ENCODE peak calls at places on chromosomes 6 and 20, in ten cellular contexts. P, T, N, E, J, S, C, D, A and W are unnamed samples.

GRCh38 chr6:111427341-111428116 is 55.5 kb downstream of the REV3L start:
- DNase-seq in P (peak), E (peak), D (peak), A (no peak), S (no peak), C (peak), J (no peak), T (peak), N (peak), W (no peak)

GRCh38 chr20:32354592-32355416 is 3.3 kb upstream of the ASXL1 start:
- DNase-seq in A (no peak), S (no peak), C (no peak), T (peak), D (peak), N (peak), P (peak), J (no peak), E (peak), W (no peak)

GRCh38 chr6:19999319-20000191 is 162.4 kb downstream of the ID4 start:
- DNase-seq in S (no peak), D (peak), A (peak), C (peak), T (peak), E (peak), P (no peak), J (no peak), N (peak), W (no peak)

GRCh38 chr20:44610313-44610965 is 28.1 kb downstream of the PKIG start:
- DNase-seq in D (no peak), P (no peak), C (peak), E (no peak), T (no peak), N (no peak), A (no peak), S (no peak), J (no peak), W (no peak)

GRCh38 chr20:32070282-32070681 is 18.2 kb downstream of the HCK start:
- DNase-seq in P (no peak), D (no peak), E (no peak), T (no peak), J (no peak), A (no peak), N (no peak), S (no peak), C (no peak), W (no peak)

GRCh38 chr6:119237177-119237715 is 112.3 kb downstream of the MAN1A1 start:
- DNase-seq in J (no peak), C (no peak), N (no peak), P (no peak), E (no peak), T (no peak), S (no peak), A (no peak), D (peak), W (no peak)

GRCh38 chr6:7417684-7418083 is 28.1 kb downstream of the RIOK1 start:
- DNase-seq in T (peak), S (no peak), A (no peak), J (no peak), N (no peak), E (peak), P (peak), C (no peak), D (no peak), W (no peak)

GRCh38 chr6:119148102-119148824 is 69.8 kb upstream of the FAM184A start:
- DNase-seq in D (peak), S (peak), P (peak), A (peak), J (peak), N (no peak), T (peak), C (peak), E (peak), W (peak)

GRCh38 chr20:24587384-24588046 is 118.1 kb downstream of the SYNDIG1 start:
- DNase-seq in E (no peak), T (no peak), N (no peak), A (no peak), D (no peak), J (no peak), P (peak), C (no peak), S (no peak), W (no peak)

GRCh38 chr20:54067606-54068174 is 2.7 kb downstream of the BCAS1 start:
- DNase-seq in C (peak), D (peak), N (peak), E (no peak), P (no peak), S (no peak), T (no peak), A (no peak), J (peak), W (no peak)

GRCh38 chr20:61252601-61253263 is 671 bp downstream of the CDH4 start:
- DNase-seq in E (peak), N (no peak), J (no peak), C (no peak), S (no peak), D (peak), P (peak), A (no peak), T (peak), W (peak)

GRCh38 chr20:62210496-62210855 is 9.6 kb downstream of the HRH3 start:
- DNase-seq in D (no peak), E (no peak), S (no peak), N (no peak), J (no peak), A (no peak), C (no peak), T (no peak), P (no peak), W (no peak)

GRCh38 chr6:148395583-148396101 is 53.0 kb downstream of the SASH1 start:
- DNase-seq in J (no peak), N (no peak), S (no peak), T (peak), D (peak), E (no peak), C (no peak), A (no peak), P (no peak), W (no peak)

GRCh38 chr20:1813101-1813529 is 82.1 kb upstream of the SIRPA start:
- DNase-seq in E (peak), C (no peak), A (no peak), N (no peak), P (peak), D (peak), J (no peak), S (no peak), T (peak), W (no peak)

GRCh38 chr20:37692447-37693166 is 1.2 kb upstream of the CTNNBL1 start:
- DNase-seq in J (no peak), N (no peak), P (no peak), C (no peak), E (no peak), A (no peak), D (no peak), T (no peak), S (no peak), W (no peak)

GRCh38 chr20:37688093-37688492 is 5.7 kb upstream of the CTNNBL1 start:
- DNase-seq in E (no peak), N (no peak), A (no peak), J (no peak), P (no peak), D (no peak), T (no peak), S (no peak), C (no peak), W (no peak)

GRCh38 chr20:37690626-37691369 is 3.0 kb upstream of the CTNNBL1 start:
- DNase-seq in J (no peak), D (no peak), E (no peak), N (no peak), T (no peak), C (no peak), S (no peak), A (peak), P (no peak), W (no peak)

GRCh38 chr20:37686762-37687477 is 6.9 kb upstream of the CTNNBL1 start:
- DNase-seq in N (no peak), J (no peak), D (peak), E (no peak), P (peak), T (peak), A (no peak), C (no peak), S (no peak), W (no peak)

GRCh38 chr20:37687478-37687805 is 6.4 kb upstream of the CTNNBL1 start:
- DNase-seq in S (no peak), P (no peak), J (no peak), T (no peak), C (no peak), D (no peak), N (no peak), A (no peak), E (no peak), W (no peak)
- H3K4me2 ChIP-seq in S (no peak), P (no peak), J (no peak), T (no peak), C (no peak), D (no peak), N (no peak), A (no peak), E (no peak), W (no peak)

GRCh38 chr6:328924-329323 is 36.6 kb downstream of the DUSP22 start:
- DNase-seq in J (no peak), T (no peak), S (no peak), N (no peak), D (no peak), P (no peak), A (no peak), C (peak), E (no peak), W (no peak)
- H3K9ac ChIP-seq in J (no peak), T (no peak), S (no peak), N (peak), D (no peak), P (no peak), A (no peak), C (peak), E (no peak), W (no peak)

GRCh38 chr6:40152701-40153100 is 218.4 kb upstream of the MOCS1 start:
- DNase-seq in E (no peak), A (no peak), J (no peak), T (no peak), P (no peak), D (no peak), N (no peak), C (no peak), S (no peak), W (no peak)

GRCh38 chr6:40152196-40152595 is 217.9 kb upstream of the MOCS1 start:
- DNase-seq in N (no peak), P (no peak), D (no peak), C (no peak), S (no peak), J (no peak), E (no peak), T (no peak), A (no peak), W (no peak)

GRCh38 chr6:40148882-40149573 is 214.8 kb upstream of the MOCS1 start:
- DNase-seq in S (no peak), E (no peak), T (no peak), C (peak), D (no peak), A (peak), J (no peak), N (peak), P (no peak), W (no peak)

DNA sequence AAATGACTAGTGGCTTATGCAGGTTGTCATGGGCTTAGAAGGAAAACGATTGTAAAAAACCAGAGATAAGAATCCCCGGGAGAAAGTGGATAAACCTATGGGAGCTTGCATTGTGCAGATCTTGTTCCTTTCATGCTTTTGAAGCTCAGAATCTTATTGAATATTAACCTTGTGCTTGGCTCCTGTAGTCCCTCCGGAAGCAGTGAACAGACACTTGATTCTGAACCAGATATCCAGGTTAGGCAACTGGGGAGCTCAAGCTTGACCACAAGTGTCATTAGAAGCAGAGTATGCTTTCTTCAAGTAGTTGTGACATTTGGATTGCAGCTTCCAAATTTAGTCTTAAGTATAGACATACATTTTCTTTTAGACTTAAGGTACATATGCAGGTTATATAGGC is 212.6 kb upstream of the MOCS1 start:
- DNase-seq in J (no peak), P (no peak), A (no peak), S (no peak), C (no peak), T (no peak), N (no peak), D (no peak), E (no peak), W (no peak)
- H2AFZ ChIP-seq in J (no peak), P (no peak), A (no peak), S (no peak), C (no peak), T (no peak), N (no peak), D (no peak), E (no peak), W (no peak)

DNA sequence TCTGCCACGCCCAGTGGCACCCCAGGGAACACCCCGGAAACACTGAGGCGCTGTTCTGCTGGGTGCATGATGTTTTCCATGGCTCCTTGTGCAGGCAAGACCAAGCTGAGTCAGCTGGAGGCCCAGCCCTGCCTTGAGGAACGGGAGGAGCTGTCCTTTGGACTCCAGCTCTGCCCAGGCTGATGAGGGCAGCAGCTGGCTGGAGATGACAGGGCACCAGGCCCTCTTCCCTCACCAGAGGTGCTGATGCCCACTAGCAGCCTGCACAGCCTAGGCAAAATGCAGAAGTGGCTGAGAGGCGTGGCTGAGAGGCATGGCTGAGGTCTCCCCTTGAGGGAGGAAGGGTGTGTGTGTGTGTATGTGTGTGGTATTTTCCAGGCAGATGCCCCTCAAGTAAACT is 2.4 kb downstream of the C6orf132 start:
- DNase-seq in D (peak), J (no peak), E (peak), P (peak), T (no peak), C (no peak), N (no peak), A (peak), S (no peak), W (no peak)
- H3K4me2 ChIP-seq in D (no peak), J (peak), E (no peak), P (no peak), T (no peak), C (no peak), N (no peak), A (peak), S (no peak), W (no peak)